ENCODE peak calls at places on chromosomes 11 and 22, in eight cellular contexts. U is endothelial cell of umbilical vein, L is suprapubic skin, P is neural progenitor cell, V is H1, E is mammary epithelial cell, M is thoracic aorta, G is dorsolateral prefrontal cortex. S is an unnamed sample.
A peak's percentile ranks its signal among the peaks of the same experiment; 100 is the strongest.

GRCh38 chr11:73995731-73996130 is 13.1 kb upstream of the UCP2 start:
- DNase-seq in U (no peak), G (no peak), M (no peak), P (no peak), E (no peak), L (no peak), V (no peak), S (no peak)

GRCh38 chr11:38818720-38819119 is 2220.7 kb upstream of the RAG2 start:
- DNase-seq in P (no peak), G (no peak), U (no peak), L (no peak), M (no peak), E (no peak), V (no peak), S (no peak)

GRCh38 chr11:44632466-44633123 is 67.1 kb downstream of the CD82 start:
- DNase-seq in G (no peak), U (peak; percentile 37), L (no peak), P (peak; percentile 64), V (peak; percentile 57), M (no peak), E (no peak), S (no peak)

GRCh38 chr11:72712168-72712721 is 38.0 kb upstream of the PDE2A start:
- DNase-seq in G (peak; percentile 39), U (no peak), M (no peak), E (no peak), P (peak; percentile 56), L (no peak), V (no peak), S (no peak)

GRCh38 chr11:67780056-67780455 is 105.6 kb upstream of the ALDH3B2 start:
- DNase-seq in L (no peak), V (no peak), P (no peak), E (no peak), U (no peak), M (no peak), G (no peak), S (no peak)

GRCh38 chr11:73538381-73538872 is 59.5 kb downstream of the FAM168A start:
- DNase-seq in U (peak; percentile 64), M (no peak), E (no peak), V (no peak), P (peak; percentile 48), G (no peak), L (no peak), S (no peak)

GRCh38 chr22:19429950-19430889 is 1.3 kb downstream of the HIRA start:
- DNase-seq in V (no peak), E (peak; percentile 46), U (peak; percentile 16), G (no peak), L (no peak), P (peak; percentile 27), M (no peak), S (no peak)

GRCh38 chr11:103183981-103184592 is 74.9 kb downstream of the DYNC2H1 start:
- DNase-seq in L (no peak), U (no peak), G (no peak), E (no peak), P (no peak), V (no peak), M (no peak), S (no peak)

GRCh38 chr11:87290304-87290922 is 252.7 kb downstream of the TMEM135 start:
- DNase-seq in M (no peak), P (peak; percentile 76), G (no peak), U (peak; percentile 75), V (no peak), L (no peak), E (peak; percentile 36), S (peak; percentile 7)

GRCh38 chr11:33257897-33258630 is 883 bp downstream of the HIPK3 start:
- DNase-seq in M (peak; percentile 40), V (peak; percentile 80), P (peak; percentile 88), G (peak; percentile 72), L (peak; percentile 93), U (peak; percentile 82), E (peak; percentile 81), S (peak; percentile 90)

GRCh38 chr11:76799061-76799804 is 16.1 kb downstream of the TSKU start:
- DNase-seq in E (peak; percentile 47), L (peak; percentile 94), P (peak; percentile 92), G (peak; percentile 69), U (peak; percentile 62), V (peak; percentile 96), M (peak; percentile 43), S (peak; percentile 66)

GRCh38 chr11:35974878-35975578 is 31.2 kb downstream of the LDLRAD3 start:
- DNase-seq in V (no peak), L (no peak), G (no peak), E (no peak), M (no peak), P (no peak), U (no peak), S (no peak)

GRCh38 chr22:42856179-42856864 is 751 bp downstream of the ARFGAP3 start:
- DNase-seq in G (peak; percentile 51), E (no peak), P (peak; percentile 42), L (peak; percentile 87), M (no peak), V (peak; percentile 72), U (peak; percentile 43), S (peak; percentile 53)

GRCh38 chr11:122785156-122785605 is 53.1 kb upstream of the CRTAM start:
- DNase-seq in V (no peak), E (no peak), M (no peak), P (no peak), G (no peak), U (no peak), L (no peak), S (no peak)

GRCh38 chr11:97888641-97889040 is 1132.1 kb upstream of the CNTN5 start:
- DNase-seq in P (no peak), U (peak; percentile 18), E (no peak), V (no peak), G (no peak), M (no peak), L (no peak), S (no peak)

GRCh38 chr11:35549787-35550186 is 24.4 kb upstream of the PAMR1 start:
- DNase-seq in L (no peak), G (no peak), M (no peak), U (no peak), V (no peak), E (peak; percentile 91), P (peak; percentile 34), S (peak; percentile 90)

GRCh38 chr11:67409781-67410368 is 5.6 kb upstream of the CARNS1 start:
- DNase-seq in M (no peak), P (peak; percentile 67), U (no peak), E (no peak), V (peak; percentile 80), L (no peak), G (no peak), S (no peak)

GRCh38 chr11:112797653-112798293 is 163.4 kb upstream of the NCAM1 start:
- DNase-seq in L (no peak), U (no peak), M (no peak), P (peak; percentile 58), V (peak; percentile 85), G (peak; percentile 68), E (peak; percentile 56), S (no peak)

GRCh38 chr22:35493074-35493473 is 47.6 kb upstream of the RASD2 start:
- DNase-seq in P (no peak), L (no peak), U (no peak), M (no peak), G (no peak), V (no peak), E (no peak), S (no peak)

DNA sequence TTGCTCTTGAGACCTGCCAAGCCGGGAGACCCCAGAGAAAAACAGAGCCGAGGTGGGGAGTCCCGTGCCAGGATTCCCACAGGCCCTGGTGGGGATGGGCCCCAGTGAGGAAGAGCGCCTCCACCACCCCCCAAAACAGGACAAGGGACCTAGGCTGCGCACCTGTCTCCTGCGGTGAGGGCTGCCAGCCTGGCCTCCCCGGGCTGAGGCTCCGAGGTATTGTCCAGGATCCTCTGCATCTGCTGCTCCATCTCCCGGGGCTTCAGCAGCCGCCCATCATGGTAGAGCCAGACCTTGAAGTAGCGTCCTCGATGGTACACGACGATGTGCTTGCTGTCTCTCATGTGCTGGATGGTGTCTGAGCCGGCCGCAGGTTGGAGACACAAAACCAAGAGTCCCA is 33.3 kb upstream of the TESMIN start:
- DNase-seq in P (no peak), E (no peak), M (no peak), L (no peak), U (no peak), V (no peak), G (no peak), S (no peak)
- H3K27ac ChIP-seq in P (no peak overlapping the region), E (no peak overlapping the region), M (no peak overlapping the region), L (no peak overlapping the region), U (no peak overlapping the region), V (no peak overlapping the region), G (no peak overlapping the region), S (no peak overlapping the region)

DNA sequence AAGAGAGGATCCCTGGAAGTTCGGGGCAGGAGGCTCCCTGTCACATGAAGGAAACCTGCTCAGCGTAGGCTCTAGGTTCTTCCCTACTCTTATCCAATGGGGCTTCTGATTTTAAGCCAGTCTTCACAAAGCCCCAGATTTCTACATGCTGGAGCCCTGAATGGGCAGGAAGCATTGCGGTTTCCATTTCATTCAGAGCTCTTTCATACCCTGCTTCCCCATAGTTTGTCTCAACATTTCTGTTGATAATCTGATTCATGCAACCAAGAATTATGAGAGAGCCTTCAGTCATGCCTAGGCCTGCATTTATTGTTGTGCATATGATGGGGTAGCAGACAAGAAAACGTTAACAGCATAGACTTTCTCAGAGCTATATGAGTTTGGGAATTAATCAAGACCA is 16.0 kb upstream of the HBE1 start:
- DNase-seq in P (no peak), M (no peak), V (no peak), E (peak; percentile 89), U (no peak), G (no peak), L (no peak), S (no peak)
- H3K4me3 ChIP-seq in P (no peak overlapping the region), M (no peak overlapping the region), V (no peak overlapping the region), E (no peak overlapping the region), U (no peak overlapping the region), G (no peak overlapping the region), L (no peak overlapping the region), S (no peak overlapping the region)

GRCh38 chr11:118614511-118614910 is 7.1 kb downstream of the PHLDB1 start:
- DNase-seq in E (no peak), P (no peak), V (peak; percentile 46), L (peak; percentile 38), M (no peak), G (no peak), U (no peak), S (no peak)
- H3K27ac ChIP-seq in E (no peak overlapping the region), P (no peak overlapping the region), V (peak overlapping the region; percentile 54), L (no peak overlapping the region), M (peak overlapping the region; percentile 89), G (peak overlapping the region; percentile 98), U (no peak overlapping the region), S (no peak overlapping the region)

DNA sequence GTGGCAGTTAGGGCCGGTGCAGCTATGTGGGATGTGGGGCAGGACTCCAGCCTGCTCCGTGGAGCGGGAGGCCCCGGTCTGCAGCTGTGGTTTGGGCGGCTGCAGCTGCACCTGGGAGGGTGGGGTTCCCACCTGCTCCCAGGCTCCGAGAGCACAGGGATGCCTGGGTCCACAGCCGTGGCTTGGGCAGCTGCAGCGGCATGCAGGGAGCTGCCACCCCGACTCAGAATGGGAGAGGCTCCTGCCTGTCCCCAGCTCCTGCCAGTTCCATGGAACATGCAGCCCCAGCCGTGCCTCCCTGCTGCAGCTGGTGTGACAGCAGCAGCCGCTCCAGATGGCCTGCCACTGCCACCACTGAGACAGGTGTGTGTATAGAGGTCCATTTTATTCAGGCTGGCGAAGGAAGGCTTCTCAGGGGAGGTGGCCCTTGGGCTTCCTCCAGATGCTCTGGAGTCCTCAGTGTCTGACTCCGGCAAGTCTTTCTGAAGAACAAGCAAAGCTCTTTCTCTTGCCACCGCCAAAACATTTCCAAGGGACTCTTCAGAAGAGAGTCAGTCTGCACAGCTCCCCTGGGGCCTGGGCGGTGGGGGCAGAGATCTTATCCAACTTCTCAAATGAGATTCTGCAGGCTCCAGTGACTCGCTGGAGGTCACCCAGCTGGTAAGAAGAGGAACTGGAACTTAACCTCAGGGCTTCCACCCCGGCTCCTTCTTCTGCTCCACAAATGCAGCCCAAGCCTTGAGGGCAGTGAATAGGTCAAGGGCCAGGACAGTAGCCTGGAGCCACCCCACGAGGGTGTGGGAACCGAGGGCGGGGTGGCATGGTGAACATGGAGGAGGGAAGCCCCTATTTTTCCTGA is 21.6 kb upstream of the UPK3A start:
- DNase-seq in M (no peak), L (no peak), U (no peak), G (no peak), V (no peak), P (no peak), E (no peak), S (no peak)
- H3K4me3 ChIP-seq in M (no peak overlapping the region), L (no peak overlapping the region), U (no peak overlapping the region), G (no peak overlapping the region), V (no peak overlapping the region), P (no peak overlapping the region), E (no peak overlapping the region), S (no peak overlapping the region)

S was measured in SJSA1.